ENCODE peak calls at places on chromosomes 13 and 19, in ten cellular contexts. X is tibial artery, Q is cardiac fibroblast, A is NB4, G is foreskin fibroblast, P is progenitor cell of endocrine pancreas, U is tibial nerve, N is gastrocnemius medialis, B is breast epithelium, I is transverse colon. V is an unnamed sample.

GRCh38 chr13:41017153-41017552 is 2.0 kb downstream of the ELF1 start:
- DNase-seq in X (peak), Q (no peak), A (peak), G (no peak), P (no peak), U (no peak), N (no peak), B (no peak), I (peak), V (no peak)

GRCh38 chr13:24161980-24162517 is 1.5 kb downstream of the SPATA13 start:
- DNase-seq in X (no peak), Q (no peak), A (no peak), G (no peak), P (no peak), U (no peak), N (no peak), B (peak), I (peak), V (no peak)

GRCh38 chr19:40139533-40140287 is 49.0 kb upstream of the ZNF780A start:
- DNase-seq in X (no peak), Q (peak), A (peak), G (peak), P (no peak), U (no peak), N (no peak), B (no peak), I (no peak), V (peak)

GRCh38 chr13:37106642-37107041 is 1.2 kb upstream of the CSNK1A1L start:
- DNase-seq in X (no peak), Q (no peak), A (no peak), G (no peak), P (no peak), U (no peak), N (no peak), B (no peak), I (no peak), V (no peak)

GRCh38 chr13:31965361-31966066 is 66.1 kb upstream of the FRY start:
- DNase-seq in X (no peak), Q (peak), A (no peak), G (no peak), P (no peak), U (no peak), N (no peak), B (no peak), I (no peak), V (peak)

GRCh38 chr13:41596190-41596589 is 138.8 kb downstream of the RGCC start:
- DNase-seq in X (no peak), Q (peak), A (no peak), G (no peak), P (no peak), U (no peak), N (no peak), B (no peak), I (no peak), V (no peak)

GRCh38 chr13:21022694-21023325 is 38.6 kb downstream of the LATS2 start:
- DNase-seq in X (peak), Q (no peak), A (no peak), G (no peak), P (no peak), U (no peak), N (peak), B (no peak), I (no peak), V (no peak)

GRCh38 chr13:46332772-46333171 is 54.3 kb downstream of the RUBCNL start:
- DNase-seq in X (no peak), Q (no peak), A (no peak), G (no peak), P (no peak), U (no peak), N (no peak), B (no peak), I (no peak), V (no peak)

GRCh38 chr19:8578642-8579265 is 1.5 kb upstream of the MYO1F start:
- DNase-seq in X (peak), Q (peak), A (peak), G (no peak), P (peak), U (peak), N (peak), B (peak), I (peak), V (peak)

GRCh38 chr13:35839746-35840273 is 291.4 kb downstream of the DCLK1 start:
- DNase-seq in X (no peak), Q (no peak), A (no peak), G (no peak), P (no peak), U (no peak), N (no peak), B (no peak), I (no peak), V (no peak)

GRCh38 chr19:51203941-51204720 is 20.7 kb upstream of the CD33 start:
- DNase-seq in X (no peak), Q (no peak), A (no peak), G (no peak), P (no peak), U (no peak), N (no peak), B (no peak), I (no peak), V (no peak)

GRCh38 chr13:33775339-33776108 is 42.4 kb upstream of the RFC3 start:
- DNase-seq in X (no peak), Q (no peak), A (no peak), G (no peak), P (no peak), U (no peak), N (no peak), B (no peak), I (no peak), V (no peak)

GRCh38 chr13:99796175-99796819 is 175.3 kb downstream of the ZIC5 start:
- DNase-seq in X (no peak), Q (peak), A (peak), G (peak), P (peak), U (no peak), N (no peak), B (no peak), I (no peak), V (peak)

GRCh38 chr13:22770891-22771290 is 409.9 kb upstream of the SGCG start:
- DNase-seq in X (no peak), Q (no peak), A (no peak), G (no peak), P (no peak), U (no peak), N (no peak), B (no peak), I (no peak), V (no peak)

GRCh38 chr13:22761709-22762108 is 419.1 kb upstream of the SGCG start:
- DNase-seq in X (no peak), Q (no peak), A (no peak), G (no peak), P (no peak), U (no peak), N (no peak), B (no peak), I (no peak), V (no peak)

GRCh38 chr13:22765566-22765965 is 415.2 kb upstream of the SGCG start:
- DNase-seq in X (no peak), Q (no peak), A (no peak), G (no peak), P (no peak), U (no peak), N (no peak), B (no peak), I (no peak), V (no peak)
- TF ChIP-seq CTCF in X (no peak), Q (no peak), A (no peak), G (no peak), P (no peak), U (no peak), N (no peak), B (no peak), I (no peak), V (no peak)

DNA sequence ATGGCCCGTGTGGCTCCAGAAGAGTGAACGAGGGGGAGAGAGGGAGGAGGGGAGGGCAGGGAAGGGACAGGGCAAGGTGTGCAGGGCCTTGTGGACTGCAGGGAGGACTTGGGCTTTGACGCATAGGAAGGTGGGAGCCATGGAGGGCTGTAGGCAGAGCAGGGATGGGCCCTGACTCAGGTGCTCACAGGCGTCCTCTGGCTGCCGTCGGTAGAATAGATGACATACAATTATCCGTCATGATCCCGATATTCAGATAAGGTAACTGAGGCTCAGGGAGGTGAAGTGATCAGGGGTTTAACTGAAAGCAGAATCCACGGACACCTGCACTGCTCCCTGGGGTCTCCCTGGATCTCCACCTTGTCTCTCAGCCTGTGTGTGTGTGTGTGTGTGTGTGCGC is 3.4 kb downstream of the C3 start:
- DNase-seq in X (no peak), Q (no peak), A (no peak), G (no peak), P (no peak), U (no peak), N (no peak), B (no peak), I (no peak), V (no peak)
- TF ChIP-seq CTCF in X (no peak), Q (no peak), A (no peak), G (no peak), P (peak), U (no peak), N (no peak), B (no peak), I (no peak), V (peak)

GRCh38 chr13:44739120-44739519 is 163.0 kb upstream of the TSC22D1 start:
- DNase-seq in X (no peak), Q (no peak), A (no peak), G (no peak), P (no peak), U (no peak), N (no peak), B (no peak), I (no peak), V (no peak)
- TF ChIP-seq CTCF in X (no peak), Q (peak), A (no peak), G (no peak), P (no peak), U (no peak), N (no peak), B (no peak), I (no peak), V (no peak)

GRCh38 chr19:19123386-19123785 is 14.9 kb downstream of the TMEM161A start:
- DNase-seq in X (no peak), Q (no peak), A (no peak), G (no peak), P (no peak), U (no peak), N (no peak), B (no peak), I (no peak), V (no peak)
- TF ChIP-seq CTCF in X (no peak), Q (no peak), A (no peak), G (no peak), P (no peak), U (no peak), N (no peak), B (no peak), I (no peak), V (no peak)

DNA sequence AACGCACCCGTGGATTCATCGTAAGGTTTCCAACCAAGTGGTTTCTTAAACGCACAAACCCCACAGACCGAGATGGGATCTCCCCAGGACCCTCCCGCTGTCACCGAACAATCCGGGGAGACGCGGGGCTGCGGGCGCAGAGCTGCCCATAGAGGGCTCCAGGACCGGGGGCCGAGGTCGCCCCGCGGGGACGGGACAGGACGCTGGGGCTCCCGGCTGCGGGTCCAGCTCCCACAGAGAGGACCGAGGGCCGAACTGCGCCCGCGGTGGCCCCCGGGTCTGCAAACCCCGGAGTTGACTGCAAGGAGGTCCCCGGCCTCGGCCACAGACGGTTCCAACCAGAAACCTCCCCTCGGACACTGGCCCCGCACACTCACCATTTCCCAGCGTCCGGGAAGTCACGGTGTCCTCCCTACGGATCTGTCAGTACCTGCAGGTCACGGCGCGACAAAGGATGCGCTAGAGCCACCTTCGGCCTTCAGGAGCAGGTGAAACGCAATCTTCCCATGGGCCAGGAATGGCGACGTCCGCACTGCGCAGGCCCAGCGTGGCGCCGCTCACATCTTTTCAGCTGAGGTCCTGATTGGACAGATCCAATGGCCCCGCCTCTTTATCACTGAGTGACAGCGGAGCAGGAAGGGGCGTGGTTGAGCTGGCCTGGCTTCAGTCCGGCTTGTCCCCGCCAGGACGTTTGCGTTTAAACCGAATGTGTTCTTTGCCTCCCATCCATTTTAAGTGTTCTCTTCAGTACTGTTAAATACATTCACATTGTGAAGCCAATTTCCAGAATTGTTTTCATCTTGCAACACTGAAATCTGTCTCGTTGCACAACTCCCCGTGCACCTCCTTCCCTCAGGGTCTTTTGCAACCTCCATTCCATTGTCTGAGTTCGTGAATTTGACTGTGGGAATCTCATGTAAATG is at the start of gene ZNF14:
- DNase-seq in X (peak), Q (peak), A (peak), G (peak), P (peak), U (peak), N (peak), B (peak), I (peak), V (peak)
- TF ChIP-seq CTCF in X (no peak), Q (peak), A (peak), G (peak), P (peak), U (peak), N (no peak), B (peak), I (peak), V (no peak)

DNA sequence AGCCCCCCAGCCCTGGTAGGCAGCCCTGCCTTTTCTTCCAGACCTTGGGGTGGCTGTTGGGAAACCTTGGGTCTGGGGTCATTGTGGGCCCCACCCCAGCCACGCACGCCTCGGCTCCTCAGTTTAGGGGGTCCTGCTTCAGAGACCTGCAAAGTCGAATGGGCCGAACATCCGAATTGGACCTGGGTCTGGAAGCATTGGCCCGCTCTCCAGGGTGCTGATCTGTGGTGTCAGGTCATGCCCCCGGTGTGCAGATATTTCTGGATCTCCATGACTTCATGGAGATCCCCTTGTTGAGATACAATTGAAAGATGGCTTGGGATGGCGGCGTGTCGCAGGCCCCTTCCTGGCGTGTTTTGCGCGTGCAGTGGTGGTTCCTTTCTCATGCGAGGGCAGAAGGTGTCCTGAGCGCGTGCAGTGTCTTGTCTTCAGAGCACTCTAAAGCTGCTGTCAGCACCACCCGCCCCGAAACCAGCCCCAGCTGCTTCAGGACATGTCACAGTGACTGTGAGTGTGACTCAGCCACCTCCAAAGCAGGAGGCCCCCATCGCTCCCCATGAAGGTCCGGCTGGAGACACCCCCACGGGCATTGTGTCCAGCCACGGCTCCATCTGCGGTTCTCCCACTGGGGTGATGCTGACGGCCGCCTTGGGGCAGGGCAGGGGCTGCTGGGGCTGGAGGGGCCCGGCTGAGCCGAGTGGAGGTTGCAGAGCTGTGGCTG is 112.7 kb downstream of the KDM4B start:
- DNase-seq in X (no peak), Q (no peak), A (no peak), G (no peak), P (no peak), U (no peak), N (no peak), B (no peak), I (no peak), V (no peak)
- TF ChIP-seq CTCF in X (no peak), Q (no peak), A (no peak), G (no peak), P (no peak), U (no peak), N (no peak), B (no peak), I (no peak), V (no peak)

GRCh38 chr13:28413999-28414398 is 80.9 kb downstream of the FLT1 start:
- DNase-seq in X (no peak), Q (no peak), A (no peak), G (no peak), P (no peak), U (no peak), N (no peak), B (no peak), I (no peak), V (no peak)

GRCh38 chr13:28411859-28412353 is 83.0 kb downstream of the FLT1 start:
- DNase-seq in X (no peak), Q (no peak), A (no peak), G (no peak), P (no peak), U (no peak), N (no peak), B (no peak), I (no peak), V (no peak)

GRCh38 chr13:28421674-28422410 is 73.1 kb downstream of the FLT1 start:
- DNase-seq in X (no peak), Q (no peak), A (peak), G (no peak), P (no peak), U (no peak), N (no peak), B (no peak), I (no peak), V (no peak)

GRCh38 chr13:28412981-28413380 is 81.9 kb downstream of the FLT1 start:
- DNase-seq in X (no peak), Q (no peak), A (no peak), G (no peak), P (no peak), U (no peak), N (no peak), B (no peak), I (no peak), V (no peak)

DNA sequence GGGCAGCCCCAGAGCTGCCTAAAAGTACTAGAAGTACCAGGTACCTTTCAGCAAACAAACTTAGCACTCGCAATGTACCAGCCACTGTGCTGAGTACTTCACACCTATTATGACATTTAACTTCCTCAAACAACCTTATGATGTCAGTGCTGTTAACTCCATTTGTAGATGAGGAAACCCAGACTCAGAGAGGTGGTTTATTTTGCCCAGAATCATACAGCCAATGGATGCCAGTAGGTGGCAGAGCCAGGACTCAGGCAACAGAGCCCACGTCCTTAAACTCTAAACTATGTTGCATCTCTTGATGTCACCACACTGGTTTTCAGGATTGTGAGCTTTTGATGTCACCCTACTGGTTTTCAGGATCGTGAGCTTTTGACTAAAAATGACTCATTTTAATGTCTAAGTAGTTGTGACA is 78.9 kb downstream of the FLT1 start:
- DNase-seq in X (no peak), Q (no peak), A (peak), G (no peak), P (no peak), U (no peak), N (no peak), B (no peak), I (no peak), V (no peak)
- TF ChIP-seq CTCF in X (no peak), Q (no peak), A (peak), G (no peak), P (no peak), U (no peak), N (no peak), B (no peak), I (no peak), V (no peak)

GRCh38 chr13:109271991-109272454 is 514.4 kb downstream of the IRS2 start:
- DNase-seq in X (no peak), Q (peak), A (no peak), G (no peak), P (no peak), U (no peak), N (no peak), B (no peak), I (no peak), V (no peak)
- TF ChIP-seq CTCF in X (no peak), Q (no peak), A (no peak), G (no peak), P (no peak), U (no peak), N (no peak), B (no peak), I (no peak), V (no peak)